ENCODE peak calls at places on chromosomes 4 and X, in eight cellular contexts. R is GDM1; Q is choroid plexus epithelial cell; Z is activated naive CD8-positive, alpha-beta T cell treated with anti-CD3 and anti-CD28 coated beads, Interleukin-2, amount 50 U/mL, for 24 hours; S is central memory CD8-positive, alpha-beta T cell; P is BJ; W is activated CD4-positive, alpha-beta T cell treated with anti-CD3 and anti-CD28 coated beads for 4 hours; Y is A673. A is an unnamed sample.

GRCh38 chrX:40039887-40040286 is 57.9 kb downstream of the BCOR start:
- DNase-seq in R (no peak), Q (no peak), Z (no peak), S (no peak), P (no peak), W (no peak), Y (no peak), A (no peak)

GRCh38 chrX:40099046-40099968 is 1.5 kb upstream of the BCOR start:
- DNase-seq in R (peak; percentile 19), Q (no peak), Z (peak; percentile 44), S (no peak), P (no peak), W (peak; percentile 53), Y (no peak), A (peak; percentile 58)

GRCh38 chrX:40278340-40279090 is 180.8 kb upstream of the BCOR start:
- DNase-seq in R (no peak), Q (peak; percentile 28), Z (peak; percentile 44), S (peak; percentile 51), P (no peak), W (peak; percentile 55), Y (no peak), A (no peak)

GRCh38 chrX:40581333-40581910 is 652 bp downstream of the ATP6AP2 start:
- DNase-seq in R (no peak), Q (peak; percentile 57), Z (peak; percentile 14), S (peak; percentile 10), P (no peak), W (no peak), Y (peak; percentile 14), A (no peak)

GRCh38 chrX:74450803-74451449 is 29.6 kb downstream of the SLC16A2 start:
- DNase-seq in R (no peak), Q (peak; percentile 93), Z (peak; percentile 6), S (no peak), P (peak; percentile 79), W (no peak), Y (peak; percentile 29), A (no peak)

GRCh38 chrX:68072016-68072415 is 361.3 kb downstream of the OPHN1 start:
- DNase-seq in R (no peak), Q (peak; percentile 38), Z (no peak), S (no peak), P (no peak), W (no peak), Y (peak; percentile 2), A (no peak)

GRCh38 chr4:127188847-127189246 is 443.9 kb upstream of the INTU start:
- DNase-seq in R (no peak), Q (peak; percentile 45), Z (no peak), S (no peak), P (no peak), W (no peak), Y (peak; percentile 26), A (no peak)

GRCh38 chr4:47213971-47214370 is 182.6 kb downstream of the GABRB1 start:
- DNase-seq in R (no peak), Q (peak; percentile 94), Z (no peak), S (no peak), P (peak; percentile 48), W (no peak), Y (peak; percentile 56), A (no peak)

GRCh38 chr4:126611900-126612299 is 1020.9 kb upstream of the INTU start:
- DNase-seq in R (no peak), Q (peak; percentile 71), Z (no peak), S (no peak), P (no peak), W (no peak), Y (no peak), A (no peak)

GRCh38 chr4:26717332-26717731 is 133.4 kb downstream of the TBC1D19 start:
- DNase-seq in R (no peak), Q (peak; percentile 55), Z (no peak), S (no peak), P (peak; percentile 53), W (no peak), Y (peak; percentile 50), A (no peak)

GRCh38 chr4:8177544-8177943 is 18.9 kb upstream of the ABLIM2 start:
- DNase-seq in R (no peak), Q (peak; percentile 27), Z (no peak), S (no peak), P (no peak), W (no peak), Y (no peak), A (no peak)

GRCh38 chr4:86441175-86441960 is 81.5 kb upstream of the MAPK10 start:
- DNase-seq in R (no peak), Q (peak; percentile 28), Z (no peak), S (no peak), P (no peak), W (no peak), Y (no peak), A (no peak)

GRCh38 chr4:153785830-153786721 is 2.8 kb downstream of the SFRP2 start:
- DNase-seq in R (no peak), Q (peak; percentile 68), Z (no peak), S (no peak), P (no peak), W (no peak), Y (peak; percentile 51), A (no peak)

GRCh38 chr4:148443550-148444295 is 1.5 kb upstream of the NR3C2 start:
- DNase-seq in R (no peak), Q (no peak), Z (peak; percentile 51), S (no peak), P (no peak), W (peak; percentile 51), Y (peak; percentile 25), A (peak; percentile 68)

GRCh38 chr4:134695433-134695832 is 493.8 kb upstream of the PABPC4L start:
- DNase-seq in R (no peak), Q (no peak), Z (no peak), S (no peak), P (no peak), W (no peak), Y (no peak), A (no peak)

GRCh38 chr4:108512615-108513505 is 107.5 kb upstream of the RPL34 start:
- DNase-seq in R (no peak), Q (peak; percentile 86), Z (peak; percentile 33), S (no peak), P (no peak), W (peak; percentile 42), Y (peak; percentile 43), A (no peak)

GRCh38 chrX:37800762-37801161 is 20.9 kb downstream of the CYBB start:
- DNase-seq in R (no peak), Q (peak; percentile 16), Z (no peak), S (no peak), P (no peak), W (no peak), Y (no peak), A (no peak)

GRCh38 chr4:53786632-53787031 is 195.3 kb upstream of the LNX1 start:
- DNase-seq in R (no peak), Q (peak; percentile 62), Z (no peak), S (no peak), P (peak; percentile 68), W (no peak), Y (no peak), A (no peak)

GRCh38 chr4:76803522-76803921 is 94.4 kb downstream of the SOWAHB start:
- DNase-seq in R (no peak), Q (peak; percentile 93), Z (no peak), S (no peak), P (peak; percentile 71), W (no peak), Y (peak; percentile 78), A (no peak)

GRCh38 chrX:8748855-8749254 is 16.9 kb upstream of the ANOS1 start:
- DNase-seq in R (no peak), Q (peak; percentile 63), Z (no peak), S (no peak), P (no peak), W (no peak), Y (peak; percentile 55), A (no peak)

GRCh38 chrX:15165832-15166231 is 104.1 kb downstream of the ASB9 start:
- DNase-seq in R (no peak), Q (no peak), Z (no peak), S (no peak), P (no peak), W (no peak), Y (no peak), A (no peak)

GRCh38 chrX:107716045-107716684 is 59.4 kb downstream of the TSC22D3 start:
- DNase-seq in R (no peak), Q (peak; percentile 34), Z (peak; percentile 10), S (peak; percentile 20), P (no peak), W (no peak), Y (peak; percentile 23), A (peak; percentile 48)

GRCh38 chrX:25701876-25702275 is 436.3 kb upstream of the MAGEB18 start:
- DNase-seq in R (no peak), Q (no peak), Z (no peak), S (no peak), P (no peak), W (no peak), Y (no peak), A (no peak)

GRCh38 chr4:82201805-82202636 is 171.8 kb downstream of the HNRNPD start:
- DNase-seq in R (peak; percentile 40), Q (peak; percentile 72), Z (peak; percentile 61), S (no peak), P (no peak), W (peak; percentile 40), Y (peak; percentile 80), A (no peak)

GRCh38 chr4:1244081-1244977 is 4.6 kb downstream of the CTBP1 start:
- DNase-seq in R (no peak), Q (no peak), Z (no peak), S (no peak), P (no peak), W (no peak), Y (no peak), A (peak; percentile 28)

GRCh38 chr4:26873391-26874026 is 12.9 kb downstream of the STIM2 start:
- DNase-seq in R (peak; percentile 65), Q (no peak), Z (peak; percentile 50), S (peak; percentile 83), P (no peak), W (no peak), Y (no peak), A (no peak)

GRCh38 chrX:15301924-15302323 is 13.5 kb downstream of the ASB11 start:
- DNase-seq in R (no peak), Q (peak; percentile 27), Z (peak; percentile 3), S (no peak), P (no peak), W (no peak), Y (no peak), A (no peak)

GRCh38 chr4:122285285-122285684 is 93.5 kb upstream of the ADAD1 start:
- DNase-seq in R (no peak), Q (peak; percentile 14), Z (no peak), S (no peak), P (no peak), W (no peak), Y (no peak), A (no peak)

GRCh38 chr4:24657768-24658617 is 73.6 kb upstream of the DHX15 start:
- DNase-seq in R (peak; percentile 64), Q (peak; percentile 38), Z (peak; percentile 6), S (no peak), P (no peak), W (no peak), Y (peak; percentile 27), A (no peak)

A was measured in ovary.